ENCODE peak calls at places on chromosomes 4 and X, in nine cellular contexts. One of them, this sample, is unnamed.

GRCh38 chr4:95045429-95045828 is 287.7 kb downstream of the BMPR1B start:
- DNase-seq in foreskin fibroblast: no peak
- DNase-seq in A673: no peak
- DNase-seq in breast epithelium: no peak
- DNase-seq in lower leg skin: no peak
- DNase-seq in K562: no peak
- DNase-seq in tibial nerve: no peak
- DNase-seq in cardiac muscle cell: no peak
- DNase-seq in lower lobe of right lung: no peak
- DNase-seq in this sample: no peak

GRCh38 chr4:96675916-96676315 is 836.0 kb downstream of the PDHA2 start:
- DNase-seq in foreskin fibroblast: no peak
- DNase-seq in A673: no peak
- DNase-seq in breast epithelium: no peak
- DNase-seq in lower leg skin: no peak
- DNase-seq in K562: no peak
- DNase-seq in tibial nerve: no peak
- DNase-seq in cardiac muscle cell: no peak
- DNase-seq in lower lobe of right lung: no peak
- DNase-seq in this sample: no peak

GRCh38 chr4:56909083-56909981 is 1.6 kb downstream of the REST start:
- DNase-seq in foreskin fibroblast: peak
- DNase-seq in A673: peak
- DNase-seq in breast epithelium: no peak
- DNase-seq in lower leg skin: peak
- DNase-seq in K562: no peak
- DNase-seq in tibial nerve: no peak
- DNase-seq in cardiac muscle cell: peak
- DNase-seq in lower lobe of right lung: peak
- DNase-seq in this sample: peak

GRCh38 chr4:119858176-119858575 is 208.5 kb downstream of the MAD2L1 start:
- DNase-seq in foreskin fibroblast: no peak
- DNase-seq in A673: no peak
- DNase-seq in breast epithelium: no peak
- DNase-seq in lower leg skin: no peak
- DNase-seq in K562: no peak
- DNase-seq in tibial nerve: no peak
- DNase-seq in cardiac muscle cell: no peak
- DNase-seq in lower lobe of right lung: no peak
- DNase-seq in this sample: no peak

GRCh38 chr4:151833174-151833573 is 72.4 kb upstream of the GATB start:
- DNase-seq in foreskin fibroblast: no peak
- DNase-seq in A673: no peak
- DNase-seq in breast epithelium: no peak
- DNase-seq in lower leg skin: no peak
- DNase-seq in K562: no peak
- DNase-seq in tibial nerve: no peak
- DNase-seq in cardiac muscle cell: no peak
- DNase-seq in lower lobe of right lung: no peak
- DNase-seq in this sample: no peak

GRCh38 chr4:145907363-145907762 is 31.3 kb downstream of the ZNF827 start:
- DNase-seq in foreskin fibroblast: no peak
- DNase-seq in A673: no peak
- DNase-seq in breast epithelium: no peak
- DNase-seq in lower leg skin: no peak
- DNase-seq in K562: no peak
- DNase-seq in tibial nerve: no peak
- DNase-seq in cardiac muscle cell: no peak
- DNase-seq in lower lobe of right lung: no peak
- DNase-seq in this sample: peak

GRCh38 chrX:70168238-70169188 is 8.8 kb upstream of the DGAT2L6 start:
- DNase-seq in foreskin fibroblast: peak
- DNase-seq in A673: peak
- DNase-seq in breast epithelium: no peak
- DNase-seq in lower leg skin: no peak
- DNase-seq in K562: peak
- DNase-seq in tibial nerve: no peak
- DNase-seq in cardiac muscle cell: peak
- DNase-seq in lower lobe of right lung: no peak
- DNase-seq in this sample: peak

GRCh38 chr4:41510179-41510578 is 27.8 kb upstream of the LIMCH1 start:
- DNase-seq in foreskin fibroblast: no peak
- DNase-seq in A673: no peak
- DNase-seq in breast epithelium: no peak
- DNase-seq in lower leg skin: no peak
- DNase-seq in K562: no peak
- DNase-seq in tibial nerve: no peak
- DNase-seq in cardiac muscle cell: no peak
- DNase-seq in lower lobe of right lung: no peak
- DNase-seq in this sample: no peak

GRCh38 chr4:76354517-76355473 is 48.3 kb downstream of the STBD1 start:
- DNase-seq in foreskin fibroblast: no peak
- DNase-seq in A673: peak
- DNase-seq in breast epithelium: no peak
- DNase-seq in lower leg skin: no peak
- DNase-seq in K562: no peak
- DNase-seq in tibial nerve: no peak
- DNase-seq in cardiac muscle cell: no peak
- DNase-seq in lower lobe of right lung: no peak
- DNase-seq in this sample: no peak

GRCh38 chr4:123825596-123826291 is 429.1 kb downstream of the SPRY1 start:
- DNase-seq in foreskin fibroblast: peak
- DNase-seq in A673: no peak
- DNase-seq in breast epithelium: no peak
- DNase-seq in lower leg skin: no peak
- DNase-seq in K562: no peak
- DNase-seq in tibial nerve: no peak
- DNase-seq in cardiac muscle cell: no peak
- DNase-seq in lower lobe of right lung: no peak
- DNase-seq in this sample: no peak

GRCh38 chrX:134484039-134484438 is 24.1 kb downstream of the HPRT1 start:
- DNase-seq in foreskin fibroblast: peak
- DNase-seq in A673: peak
- DNase-seq in breast epithelium: no peak
- DNase-seq in lower leg skin: no peak
- DNase-seq in K562: peak
- DNase-seq in tibial nerve: no peak
- DNase-seq in cardiac muscle cell: peak
- DNase-seq in lower lobe of right lung: no peak
- DNase-seq in this sample: peak

GRCh38 chr4:15352508-15352907 is 75.3 kb upstream of the C1QTNF7 start:
- DNase-seq in foreskin fibroblast: peak
- DNase-seq in A673: no peak
- DNase-seq in breast epithelium: no peak
- DNase-seq in lower leg skin: no peak
- DNase-seq in K562: no peak
- DNase-seq in tibial nerve: no peak
- DNase-seq in cardiac muscle cell: no peak
- DNase-seq in lower lobe of right lung: no peak
- DNase-seq in this sample: no peak

GRCh38 chrX:135396109-135396508 is 25.6 kb upstream of the SMIM10L2A start:
- DNase-seq in foreskin fibroblast: peak
- DNase-seq in A673: no peak
- DNase-seq in breast epithelium: no peak
- DNase-seq in lower leg skin: no peak
- DNase-seq in K562: no peak
- DNase-seq in tibial nerve: no peak
- DNase-seq in cardiac muscle cell: no peak
- DNase-seq in lower lobe of right lung: no peak
- DNase-seq in this sample: peak

GRCh38 chr4:26819026-26819425 is 41.6 kb upstream of the STIM2 start:
- DNase-seq in foreskin fibroblast: no peak
- DNase-seq in A673: no peak
- DNase-seq in breast epithelium: no peak
- DNase-seq in lower leg skin: no peak
- DNase-seq in K562: no peak
- DNase-seq in tibial nerve: no peak
- DNase-seq in cardiac muscle cell: no peak
- DNase-seq in lower lobe of right lung: no peak
- DNase-seq in this sample: no peak

GRCh38 chrX:120205816-120206753 is 44.5 kb upstream of the ZBTB33 start:
- DNase-seq in foreskin fibroblast: no peak
- DNase-seq in A673: no peak
- DNase-seq in breast epithelium: no peak
- DNase-seq in lower leg skin: no peak
- DNase-seq in K562: no peak
- DNase-seq in tibial nerve: no peak
- DNase-seq in cardiac muscle cell: no peak
- DNase-seq in lower lobe of right lung: no peak
- DNase-seq in this sample: no peak

GRCh38 chr4:118953276-118953675 is 64.6 kb downstream of the SYNPO2 start:
- DNase-seq in foreskin fibroblast: peak
- DNase-seq in A673: no peak
- DNase-seq in breast epithelium: no peak
- DNase-seq in lower leg skin: no peak
- DNase-seq in K562: no peak
- DNase-seq in tibial nerve: no peak
- DNase-seq in cardiac muscle cell: no peak
- DNase-seq in lower lobe of right lung: no peak
- DNase-seq in this sample: no peak

GRCh38 chr4:182533948-182534347 is 290.7 kb downstream of the TENM3 start:
- DNase-seq in foreskin fibroblast: peak
- DNase-seq in A673: no peak
- DNase-seq in breast epithelium: no peak
- DNase-seq in lower leg skin: no peak
- DNase-seq in K562: no peak
- DNase-seq in tibial nerve: no peak
- DNase-seq in cardiac muscle cell: no peak
- DNase-seq in lower lobe of right lung: no peak
- DNase-seq in this sample: peak

GRCh38 chrX:129754266-129755024 is 15.7 kb downstream of the XPNPEP2 start:
- DNase-seq in foreskin fibroblast: no peak
- DNase-seq in A673: no peak
- DNase-seq in breast epithelium: no peak
- DNase-seq in lower leg skin: no peak
- DNase-seq in K562: peak
- DNase-seq in tibial nerve: no peak
- DNase-seq in cardiac muscle cell: no peak
- DNase-seq in lower lobe of right lung: no peak
- DNase-seq in this sample: no peak

GRCh38 chrX:42680651-42681050 is 97.3 kb downstream of the PPP1R2C start:
- DNase-seq in foreskin fibroblast: no peak
- DNase-seq in A673: no peak
- DNase-seq in breast epithelium: no peak
- DNase-seq in lower leg skin: no peak
- DNase-seq in K562: no peak
- DNase-seq in tibial nerve: no peak
- DNase-seq in cardiac muscle cell: no peak
- DNase-seq in lower lobe of right lung: no peak
- DNase-seq in this sample: peak
- TF ChIP-seq CTCF in foreskin fibroblast: no peak
- TF ChIP-seq CTCF in A673: no peak
- TF ChIP-seq CTCF in breast epithelium: no peak
- TF ChIP-seq CTCF in lower leg skin: no peak
- TF ChIP-seq CTCF in K562: no peak
- TF ChIP-seq CTCF in tibial nerve: no peak
- TF ChIP-seq CTCF in cardiac muscle cell: peak
- TF ChIP-seq CTCF in lower lobe of right lung: no peak
- TF ChIP-seq CTCF in this sample: peak

GRCh38 chr4:8763966-8764901 is 107.4 kb downstream of the HMX1 start:
- DNase-seq in foreskin fibroblast: no peak
- DNase-seq in A673: no peak
- DNase-seq in breast epithelium: peak
- DNase-seq in lower leg skin: no peak
- DNase-seq in K562: no peak
- DNase-seq in tibial nerve: no peak
- DNase-seq in cardiac muscle cell: no peak
- DNase-seq in lower lobe of right lung: peak
- DNase-seq in this sample: no peak
- H3K4me3 ChIP-seq in foreskin fibroblast: no peak
- H3K4me3 ChIP-seq in A673: no peak
- H3K4me3 ChIP-seq in breast epithelium: no peak
- H3K4me3 ChIP-seq in lower leg skin: no peak
- H3K4me3 ChIP-seq in K562: no peak
- H3K4me3 ChIP-seq in tibial nerve: no peak
- H3K4me3 ChIP-seq in cardiac muscle cell: no peak
- H3K4me3 ChIP-seq in lower lobe of right lung: no peak
- H3K4me3 ChIP-seq in this sample: no peak

DNA sequence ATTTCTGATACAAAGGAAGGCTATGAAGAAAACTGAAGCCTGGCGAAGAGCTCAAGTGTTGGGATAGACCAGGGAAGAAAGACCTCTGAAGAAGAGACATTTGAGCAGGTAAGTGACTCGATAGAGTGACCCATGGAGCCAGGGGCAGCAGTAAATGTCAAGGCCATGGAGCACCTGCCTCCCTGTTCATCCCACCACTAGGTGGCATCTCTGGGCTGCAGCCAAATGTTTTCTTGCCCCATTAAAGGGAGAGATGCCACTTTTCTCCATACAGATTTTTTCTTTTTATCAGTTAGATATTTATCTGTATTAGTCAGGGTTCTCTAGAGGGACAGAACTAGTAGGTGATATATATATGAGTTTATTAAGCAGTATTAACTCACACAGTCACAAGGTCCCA is 4.9 kb upstream of the ZNF81 start:
- DNase-seq in foreskin fibroblast: no peak
- DNase-seq in A673: peak
- DNase-seq in breast epithelium: no peak
- DNase-seq in lower leg skin: peak
- DNase-seq in K562: peak
- DNase-seq in tibial nerve: no peak
- DNase-seq in cardiac muscle cell: peak
- DNase-seq in lower lobe of right lung: peak
- DNase-seq in this sample: peak
- TF ChIP-seq CTCF in foreskin fibroblast: peak
- TF ChIP-seq CTCF in A673: peak
- TF ChIP-seq CTCF in breast epithelium: no peak
- TF ChIP-seq CTCF in lower leg skin: no peak
- TF ChIP-seq CTCF in K562: peak
- TF ChIP-seq CTCF in tibial nerve: no peak
- TF ChIP-seq CTCF in cardiac muscle cell: peak
- TF ChIP-seq CTCF in lower lobe of right lung: peak
- TF ChIP-seq CTCF in this sample: peak

DNA sequence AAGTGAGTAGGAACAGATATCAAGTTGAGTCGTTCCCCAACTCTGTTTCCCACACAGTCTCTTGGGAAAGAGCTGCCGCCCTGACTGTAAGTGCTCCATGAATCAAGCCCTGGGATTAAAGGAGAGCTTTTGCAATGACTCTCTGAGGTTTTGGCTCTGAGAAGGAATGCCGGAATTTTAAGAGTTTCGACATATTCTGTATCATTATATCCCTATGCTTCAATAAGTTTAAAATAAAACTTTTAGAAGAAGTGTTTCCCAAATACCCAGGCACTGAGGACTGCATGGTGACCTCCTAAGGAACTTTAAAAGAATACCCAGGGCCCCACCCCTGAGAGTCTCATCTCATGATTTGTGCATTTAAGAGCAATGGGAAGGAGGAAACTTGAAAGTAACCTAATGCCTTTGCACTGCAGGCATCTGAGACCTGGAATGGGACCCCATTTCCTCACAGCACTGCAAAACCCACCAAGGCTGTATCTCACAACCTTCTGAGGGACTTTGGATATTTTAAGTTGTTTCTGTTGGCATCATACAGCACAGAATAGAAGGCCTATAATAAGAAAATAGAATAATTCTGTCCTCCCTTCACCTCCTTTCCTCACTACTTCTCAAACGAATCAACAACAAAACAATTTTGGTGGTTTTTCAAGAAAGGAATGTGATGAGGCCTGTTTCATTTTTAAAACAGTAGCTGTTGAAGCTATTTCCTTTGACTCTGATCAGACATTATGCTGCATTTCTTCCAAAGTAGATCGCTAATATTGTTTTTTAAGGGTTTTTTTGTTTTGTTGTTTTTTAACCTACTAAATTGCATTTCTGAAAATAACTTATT is 121.2 kb downstream of the GASK1B start:
- DNase-seq in foreskin fibroblast: peak
- DNase-seq in A673: no peak
- DNase-seq in breast epithelium: no peak
- DNase-seq in lower leg skin: peak
- DNase-seq in K562: no peak
- DNase-seq in tibial nerve: no peak
- DNase-seq in cardiac muscle cell: no peak
- DNase-seq in lower lobe of right lung: no peak
- DNase-seq in this sample: peak
- H3K4me3 ChIP-seq in foreskin fibroblast: no peak
- H3K4me3 ChIP-seq in A673: no peak
- H3K4me3 ChIP-seq in breast epithelium: no peak
- H3K4me3 ChIP-seq in lower leg skin: no peak
- H3K4me3 ChIP-seq in K562: no peak
- H3K4me3 ChIP-seq in tibial nerve: no peak
- H3K4me3 ChIP-seq in cardiac muscle cell: no peak
- H3K4me3 ChIP-seq in lower lobe of right lung: no peak
- H3K4me3 ChIP-seq in this sample: no peak

This sample was measured in AG10803.